ENCODE peak calls at places on chromosomes 2 and 18, in five cellular contexts. O is K562, K is HCT116, B is DMS79, E is activated T-cell treated with anti-CD3 and anti-CD28 coated beads for 1 hour. R is an unnamed sample.

GRCh38 chr2:85761-86160 is 39.5 kb upstream of the FAM110C start:
- DNase-seq in O (no peak), K (no peak), B (no peak), E (no peak), R (no peak)

GRCh38 chr2:26651458-26652155 is 10.4 kb upstream of the CIB4 start:
- DNase-seq in O (no peak), K (no peak), B (no peak), E (no peak), R (no peak)

GRCh38 chr2:217559084-217559483 is 443.7 kb downstream of the TNS1 start:
- DNase-seq in O (no peak), K (no peak), B (no peak), E (no peak), R (no peak)

GRCh38 chr18:23071285-23071684 is 64.0 kb upstream of the CABLES1 start:
- DNase-seq in O (no peak), K (no peak), B (no peak), E (peak; percentile 68), R (no peak)

GRCh38 chr2:163469561-163469962 is 266.2 kb downstream of the FIGN start:
- DNase-seq in O (no peak), K (no peak), B (peak; percentile 10), E (no peak), R (no peak)

GRCh38 chr2:58920001-58920400 is 678.9 kb upstream of the FANCL start:
- DNase-seq in O (no peak), K (no peak), B (no peak), E (no peak), R (no peak)

GRCh38 chr2:26849056-26850001 is 1.4 kb downstream of the DPYSL5 start:
- DNase-seq in O (peak; percentile 28), K (no peak), B (peak; percentile 59), E (peak; percentile 3), R (no peak)

GRCh38 chr2:152200101-152200500 is 24.5 kb upstream of the STAM2 start:
- DNase-seq in O (no peak), K (no peak), B (no peak), E (no peak), R (no peak)

R was measured in glomerular endothelial cell.